ENCODE peak calls at places on chromosomes 12 and 14, in four cellular contexts. F is GM23248, T is IMR-90, Q is stomach. J is an unnamed sample. For H3K9me3, the result is how much of the 10 kb centered on the place peaks cover.

GRCh38 chr14:70964492-70964891 is 57.2 kb downstream of the PCNX1 start:
- DNase-seq in F (no peak), T (no peak), Q (no peak), J (no peak)

GRCh38 chr14:37195327-37195726 is 2.4 kb upstream of the MIPOL1 start:
- DNase-seq in F (peak), T (peak), Q (no peak), J (no peak)

GRCh38 chr14:77014734-77015133 is 13.8 kb downstream of the IRF2BPL start:
- DNase-seq in F (no peak), T (no peak), Q (no peak), J (no peak)

GRCh38 chr12:44653886-44654527 is 222.1 kb downstream of the NELL2 start:
- DNase-seq in F (no peak), T (no peak), Q (no peak), J (no peak)

GRCh38 chr14:42779024-42779423 is 1172.3 kb downstream of the LRFN5 start:
- DNase-seq in F (peak), T (peak), Q (no peak), J (no peak)

GRCh38 chr12:113096675-113097461 is 38.7 kb downstream of the RASAL1 start:
- DNase-seq in F (no peak), T (no peak), Q (no peak), J (no peak)

GRCh38 chr12:118150625-118151024 is 14.7 kb downstream of the PEBP1 start:
- DNase-seq in F (no peak), T (no peak), Q (no peak), J (no peak)

GRCh38 chr14:34649344-34649743 is 19.4 kb upstream of the SNX6 start:
- DNase-seq in F (peak), T (peak), Q (no peak), J (no peak)

GRCh38 chr12:117404203-117404853 is 42.9 kb upstream of the NOS1 start:
- DNase-seq in F (no peak), T (no peak), Q (no peak), J (no peak)

GRCh38 chr14:69314327-69314726 is 54.4 kb downstream of the GALNT16 start:
- DNase-seq in F (no peak), T (no peak), Q (no peak), J (peak)

GRCh38 chr12:26097046-26097878 is 27.6 kb downstream of the BHLHE41 start:
- DNase-seq in F (peak), T (peak), Q (peak), J (no peak)

GRCh38 chr12:56013482-56013881 is 7.4 kb upstream of the IKZF4 start:
- DNase-seq in F (no peak), T (no peak), Q (no peak), J (no peak)

GRCh38 chr12:27012239-27012981 is 1.8 kb downstream of the TM7SF3 start:
- DNase-seq in F (no peak), T (no peak), Q (no peak), J (no peak)

GRCh38 chr12:126811401-126811800 is 1455.6 kb upstream of the TMEM132C start:
- DNase-seq in F (no peak), T (no peak), Q (no peak), J (no peak)

GRCh38 chr12:1896964-1897363 is 21.5 kb downstream of the CACNA2D4 start:
- DNase-seq in F (no peak), T (no peak), Q (no peak), J (no peak)

GRCh38 chr12:27627123-27627835 is 69.0 kb upstream of the REP15 start:
- DNase-seq in F (peak), T (peak), Q (no peak), J (no peak)

GRCh38 chr14:99725774-99726537 is 41.9 kb downstream of the CYP46A1 start:
- DNase-seq in F (no peak), T (no peak), Q (no peak), J (peak)

GRCh38 chr14:61098711-61099110 is 117.7 kb downstream of the SLC38A6 start:
- DNase-seq in F (no peak), T (no peak), Q (no peak), J (no peak)

GRCh38 chr14:101226265-101226602 is 322.7 kb upstream of the RTL1 start:
- DNase-seq in F (no peak), T (no peak), Q (no peak), J (no peak)

GRCh38 chr14:81122326-81122725 is 98.4 kb downstream of the GTF2A1 start:
- DNase-seq in F (no peak), T (no peak), Q (no peak), J (no peak)

GRCh38 chr12:111175404-111175803 is 193.5 kb downstream of the PHETA1 start:
- DNase-seq in F (no peak), T (no peak), Q (no peak), J (no peak)

GRCh38 chr12:103969391-103969790 is 3.7 kb downstream of the TDG start:
- DNase-seq in F (peak), T (peak), Q (no peak), J (no peak)

GRCh38 chr12:56522486-56523193 is 1.0 kb downstream of the RBMS2 start:
- DNase-seq in F (peak), T (peak), Q (no peak), J (no peak)

GRCh38 chr14:54625158-54625557 is 58.2 kb downstream of the SAMD4A start:
- DNase-seq in F (peak), T (peak), Q (no peak), J (no peak)

GRCh38 chr12:75725505-75726120 is 214.2 kb upstream of the KRR1 start:
- DNase-seq in F (peak), T (peak), Q (no peak), J (no peak)

GRCh38 chr12:24527102-24527501 is 421.8 kb downstream of the BCAT1 start:
- DNase-seq in F (no peak), T (no peak), Q (no peak), J (no peak)

GRCh38 chr14:52025952-52026510 is 36.7 kb downstream of the RTRAF start:
- DNase-seq in F (no peak), T (peak), Q (no peak), J (no peak)

GRCh38 chr12:57380300-57380699 is 50.5 kb downstream of the R3HDM2 start:
- DNase-seq in F (no peak), T (no peak), Q (no peak), J (no peak)

GRCh38 chr14:66939409-66939808 is 249.8 kb upstream of the GARIN2 start:
- DNase-seq in F (no peak), T (no peak), Q (no peak), J (no peak)

GRCh38 chr12:21788089-21788983 is 13.8 kb upstream of the KCNJ8 start:
- DNase-seq in F (no peak), T (no peak), Q (peak), J (no peak)

GRCh38 chr12:114476159-114476558 is 70.2 kb upstream of the TBX5 start:
- DNase-seq in F (peak), T (peak), Q (no peak), J (no peak)

GRCh38 chr12:105382771-105383632 is 52.5 kb downstream of the C12orf75 start:
- DNase-seq in F (peak), T (peak), Q (no peak), J (no peak)

DNA sequence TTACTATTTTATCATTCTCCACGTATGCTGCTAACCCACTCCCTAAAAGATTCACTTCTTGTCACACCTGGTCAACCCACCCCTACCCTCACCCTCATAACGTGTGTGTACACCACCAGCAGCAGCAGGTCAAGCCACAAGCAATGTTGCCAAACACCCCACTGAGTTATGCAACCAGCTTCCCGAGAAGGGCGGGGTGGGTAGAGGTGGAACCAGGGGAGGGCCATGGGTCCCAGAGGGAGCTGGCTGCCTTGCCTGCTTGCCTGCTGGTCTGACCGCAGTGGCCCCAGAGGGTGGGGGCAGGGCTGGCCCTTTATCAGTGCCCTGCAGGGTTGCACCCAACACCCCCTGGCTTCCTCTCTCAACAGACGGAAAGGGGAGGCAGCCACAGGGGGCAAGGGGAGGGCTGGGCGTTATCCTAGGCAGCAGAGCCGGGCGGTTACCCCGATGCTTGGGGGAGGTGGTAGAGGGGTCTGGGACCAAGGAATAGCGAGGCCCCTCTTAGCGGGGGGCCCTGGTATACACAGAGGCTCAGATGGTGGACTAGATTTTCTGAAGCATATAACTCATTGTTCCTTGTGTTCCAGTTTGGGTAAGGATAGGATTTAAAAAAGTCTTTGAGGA is 3.5 kb upstream of the NFE2 start:
- DNase-seq in F (peak), T (no peak), Q (peak), J (peak)
- H3K27ac ChIP-seq in F (no peak), T (no peak), Q (no peak), J (no peak)

GRCh38 chr12:47609806-47610205 is 96.0 kb downstream of the RPAP3 start:
- DNase-seq in F (no peak), T (no peak), Q (no peak), J (no peak)
- H3K9me3 ChIP-seq in F (under half), T (under half), Q (under half), J (under half)

DNA sequence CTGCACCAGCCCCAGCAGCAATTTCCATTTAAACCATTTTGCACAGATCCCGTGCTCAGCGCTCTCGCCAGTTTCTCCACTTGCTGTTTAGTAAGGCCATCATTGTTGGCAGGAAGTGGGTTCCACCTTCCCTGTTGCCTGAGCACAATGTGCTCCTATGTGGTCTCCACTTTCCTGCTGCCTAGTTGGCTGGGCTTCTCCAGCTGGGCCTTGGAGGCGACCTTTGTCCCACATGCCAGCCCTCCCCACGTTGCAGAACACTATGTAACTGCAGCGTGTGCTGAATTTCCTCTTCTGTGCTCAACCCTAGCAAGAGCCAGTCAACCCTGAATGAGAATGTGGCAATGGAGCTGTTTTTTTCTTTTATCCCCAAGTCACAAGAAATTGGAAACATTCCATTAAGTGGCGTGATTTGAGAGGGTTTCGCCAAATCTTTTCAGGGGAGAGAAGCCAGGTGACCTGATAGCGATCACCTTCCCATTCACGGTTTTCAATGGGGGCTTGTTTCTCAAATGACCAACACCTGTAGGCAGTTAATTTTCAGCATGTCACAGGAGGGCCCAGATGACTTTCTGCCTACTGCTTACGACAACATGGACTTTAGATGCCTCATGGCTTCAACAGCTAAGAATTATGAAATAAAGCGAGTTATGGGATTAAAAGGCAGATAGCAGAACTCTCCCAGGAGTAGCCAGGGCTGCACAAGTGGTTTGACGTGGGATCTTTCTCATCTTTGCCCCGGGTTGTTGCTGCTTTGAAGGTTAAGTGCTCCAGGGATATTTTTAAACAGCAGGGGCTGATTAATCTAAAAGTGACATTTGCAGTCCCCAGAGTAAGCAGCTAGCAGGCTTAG is at the start of gene ACACB:
- DNase-seq in F (no peak), T (no peak), Q (peak), J (peak)
- H3K27ac ChIP-seq in F (no peak), T (no peak), Q (peak), J (peak)

DNA sequence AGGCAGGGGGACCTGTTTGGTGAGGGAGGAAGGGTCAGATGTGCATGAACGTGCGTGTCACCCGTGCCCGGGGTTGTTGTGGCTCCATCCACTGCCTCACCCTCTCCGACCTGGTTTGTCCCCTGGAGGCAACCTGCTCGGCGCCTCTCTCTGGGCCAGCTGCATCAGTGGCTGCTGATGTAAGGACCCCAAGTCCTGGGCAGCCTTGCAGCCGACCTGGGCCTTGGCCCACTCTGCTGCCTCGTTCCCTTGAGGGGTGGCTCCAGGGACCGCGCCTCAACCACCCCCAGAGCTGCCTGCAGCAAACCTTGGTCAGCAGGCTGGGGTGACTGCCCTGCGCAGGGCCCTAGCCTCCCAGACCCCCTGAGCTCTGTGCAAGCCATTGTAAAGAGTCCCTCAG is 351.7 kb downstream of the TMEM121 start:
- DNase-seq in F (no peak), T (no peak), Q (peak), J (peak)
- H3K9me3 ChIP-seq in F (under half), T (under half), Q (under half), J (under half)

GRCh38 chr12:66280573-66280972 is 21.7 kb upstream of the HELB start:
- DNase-seq in F (no peak), T (no peak), Q (no peak), J (no peak)
- H3K27ac ChIP-seq in F (no peak), T (no peak), Q (no peak), J (no peak)

GRCh38 chr14:27484633-27485032 is 886.8 kb upstream of the NOVA1 start:
- DNase-seq in F (no peak), T (no peak), Q (no peak), J (no peak)
- H3K9me3 ChIP-seq in F (under half), T (under half), Q (under half), J (under half)

GRCh38 chr12:99154264-99154982 is 493.1 kb upstream of the GARIN6 start:
- DNase-seq in F (no peak), T (no peak), Q (no peak), J (no peak)
- H3K27ac ChIP-seq in F (no peak), T (no peak), Q (no peak), J (no peak)

GRCh38 chr14:104968153-104968527 is 10.0 kb downstream of the AHNAK2 start:
- DNase-seq in F (peak), T (peak), Q (peak), J (peak)

GRCh38 chr14:104971447-104972240 is 6.5 kb downstream of the AHNAK2 start:
- DNase-seq in F (no peak), T (no peak), Q (no peak), J (peak)

GRCh38 chr14:104968541-104969401 is 9.4 kb downstream of the AHNAK2 start:
- DNase-seq in F (peak), T (no peak), Q (no peak), J (peak)

GRCh38 chr14:104970231-104971068 is 7.7 kb downstream of the AHNAK2 start:
- DNase-seq in F (peak), T (peak), Q (peak), J (peak)

GRCh38 chr14:104969741-104970230 is 8.4 kb downstream of the AHNAK2 start:
- DNase-seq in F (no peak), T (no peak), Q (no peak), J (no peak)
- H3K9me3 ChIP-seq in F (under half), T (under half), Q (under half), J (under half)

GRCh38 chr14:102979406-102979805 is 56.9 kb downstream of the AMN start:
- DNase-seq in F (no peak), T (no peak), Q (no peak), J (no peak)
- H3K27ac ChIP-seq in F (no peak), T (no peak), Q (no peak), J (no peak)